ENCODE peak calls at places on chromosomes 12 and 14, in six cellular contexts. M, E, I, F, V and C are unnamed samples.

GRCh38 chr14:51453869-51454268 is 197.8 kb upstream of the FRMD6 start:
- DNase-seq in I (no peak), E (no peak), V (no peak), F (no peak), M (peak; percentile 58), C (no peak)

GRCh38 chr14:69625299-69626131 is 14.1 kb downstream of the SUSD6 start:
- DNase-seq in M (no peak), E (peak; percentile 85), V (peak; percentile 88), I (no peak), F (peak; percentile 64), C (no peak)

GRCh38 chr14:61615743-61616523 is 79.4 kb upstream of the HIF1A start:
- DNase-seq in M (no peak), E (peak; percentile 59), I (no peak), F (no peak), V (no peak), C (no peak)

GRCh38 chr14:100639280-100639679 is 52.1 kb upstream of the BEGAIN start:
- DNase-seq in M (no peak), V (no peak), E (no peak), I (no peak), F (no peak), C (no peak)

GRCh38 chr14:94681300-94682060 is 69.3 kb downstream of the SERPINA3 start:
- DNase-seq in I (no peak), E (peak; percentile 70), F (peak; percentile 19), M (peak; percentile 81), V (peak; percentile 38), C (no peak)

GRCh38 chr12:52125499-52125900 is 46.0 kb downstream of the SMIM41 start:
- DNase-seq in I (no peak), E (no peak), F (no peak), V (peak; percentile 57), M (no peak), C (no peak)

GRCh38 chr14:99132821-99133562 is 139.0 kb downstream of the BCL11B start:
- DNase-seq in V (no peak), I (no peak), F (peak; percentile 3), M (no peak), E (no peak), C (no peak)

GRCh38 chr14:43042408-43042807 is 1435.7 kb downstream of the LRFN5 start:
- DNase-seq in M (no peak), E (no peak), I (no peak), F (no peak), V (no peak), C (no peak)